ENCODE peak calls at places on chromosomes 3 and 15, in five cellular contexts. One of them, this sample, is unnamed. For H3K36me3, the result is how much of the 10 kb centered on the place peaks cover.

GRCh38 chr3:108780235-108780634 is 23.0 kb upstream of the RETNLB start:
- DNase-seq in CD4-positive, alpha-beta memory T cell: peak
- DNase-seq in breast epithelium: no peak
- DNase-seq in BJ: no peak
- DNase-seq in Panc1: no peak
- DNase-seq in this sample: no peak

GRCh38 chr15:98654790-98655360 is 6.5 kb downstream of the IGF1R start:
- DNase-seq in CD4-positive, alpha-beta memory T cell: no peak
- DNase-seq in breast epithelium: no peak
- DNase-seq in BJ: no peak
- DNase-seq in Panc1: no peak
- DNase-seq in this sample: no peak

GRCh38 chr3:95210878-95211277 is 1148.0 kb downstream of the NSUN3 start:
- DNase-seq in CD4-positive, alpha-beta memory T cell: no peak
- DNase-seq in breast epithelium: no peak
- DNase-seq in BJ: no peak
- DNase-seq in Panc1: no peak
- DNase-seq in this sample: no peak

GRCh38 chr3:119831941-119832371 is 50.1 kb downstream of the NR1I2 start:
- DNase-seq in CD4-positive, alpha-beta memory T cell: no peak
- DNase-seq in breast epithelium: no peak
- DNase-seq in BJ: peak
- DNase-seq in Panc1: no peak
- DNase-seq in this sample: no peak

GRCh38 chr15:70436428-70436827 is 326.9 kb downstream of the UACA start:
- DNase-seq in CD4-positive, alpha-beta memory T cell: no peak
- DNase-seq in breast epithelium: no peak
- DNase-seq in BJ: no peak
- DNase-seq in Panc1: no peak
- DNase-seq in this sample: no peak

GRCh38 chr15:80942746-80943565 is 46.7 kb downstream of the MESD start:
- DNase-seq in CD4-positive, alpha-beta memory T cell: no peak
- DNase-seq in breast epithelium: peak
- DNase-seq in BJ: no peak
- DNase-seq in Panc1: no peak
- DNase-seq in this sample: no peak

GRCh38 chr15:98807262-98807661 is 158.9 kb downstream of the IGF1R start:
- DNase-seq in CD4-positive, alpha-beta memory T cell: no peak
- DNase-seq in breast epithelium: no peak
- DNase-seq in BJ: peak
- DNase-seq in Panc1: no peak
- DNase-seq in this sample: no peak

GRCh38 chr15:80492409-80492808 is 88.2 kb downstream of the ARNT2 start:
- DNase-seq in CD4-positive, alpha-beta memory T cell: no peak
- DNase-seq in breast epithelium: no peak
- DNase-seq in BJ: no peak
- DNase-seq in Panc1: no peak
- DNase-seq in this sample: no peak

GRCh38 chr3:89098964-89099585 is 8.3 kb upstream of the EPHA3 start:
- DNase-seq in CD4-positive, alpha-beta memory T cell: peak
- DNase-seq in breast epithelium: no peak
- DNase-seq in BJ: no peak
- DNase-seq in Panc1: no peak
- DNase-seq in this sample: peak

GRCh38 chr15:99406716-99407487 is 155.6 kb downstream of the LRRC28 start:
- DNase-seq in CD4-positive, alpha-beta memory T cell: no peak
- DNase-seq in breast epithelium: no peak
- DNase-seq in BJ: no peak
- DNase-seq in Panc1: no peak
- DNase-seq in this sample: no peak

GRCh38 chr3:141498592-141499223 is 11.9 kb downstream of the RASA2 start:
- DNase-seq in CD4-positive, alpha-beta memory T cell: peak
- DNase-seq in breast epithelium: peak
- DNase-seq in BJ: no peak
- DNase-seq in Panc1: no peak
- DNase-seq in this sample: peak

GRCh38 chr15:40917585-40917984 is 11.6 kb upstream of the DLL4 start:
- DNase-seq in CD4-positive, alpha-beta memory T cell: no peak
- DNase-seq in breast epithelium: no peak
- DNase-seq in BJ: no peak
- DNase-seq in Panc1: no peak
- DNase-seq in this sample: no peak

GRCh38 chr3:142281474-142281873 is 56.1 kb upstream of the GK5 start:
- DNase-seq in CD4-positive, alpha-beta memory T cell: no peak
- DNase-seq in breast epithelium: no peak
- DNase-seq in BJ: no peak
- DNase-seq in Panc1: no peak
- DNase-seq in this sample: no peak

GRCh38 chr3:72441284-72441994 is 406.8 kb downstream of the SHQ1 start:
- DNase-seq in CD4-positive, alpha-beta memory T cell: no peak
- DNase-seq in breast epithelium: no peak
- DNase-seq in BJ: no peak
- DNase-seq in Panc1: no peak
- DNase-seq in this sample: no peak

GRCh38 chr3:143170676-143171075 is 51.1 kb downstream of the CHST2 start:
- DNase-seq in CD4-positive, alpha-beta memory T cell: no peak
- DNase-seq in breast epithelium: no peak
- DNase-seq in BJ: no peak
- DNase-seq in Panc1: no peak
- DNase-seq in this sample: no peak

GRCh38 chr15:31346367-31347066 is 19.9 kb downstream of the KLF13 start:
- DNase-seq in CD4-positive, alpha-beta memory T cell: no peak
- DNase-seq in breast epithelium: no peak
- DNase-seq in BJ: no peak
- DNase-seq in Panc1: no peak
- DNase-seq in this sample: peak

GRCh38 chr3:187012609-187013051 is 82.3 kb downstream of the ST6GAL1 start:
- DNase-seq in CD4-positive, alpha-beta memory T cell: peak
- DNase-seq in breast epithelium: no peak
- DNase-seq in BJ: no peak
- DNase-seq in Panc1: no peak
- DNase-seq in this sample: no peak

GRCh38 chr15:74053497-74053896 is 28.9 kb downstream of the GOLGA6A start:
- DNase-seq in CD4-positive, alpha-beta memory T cell: no peak
- DNase-seq in breast epithelium: no peak
- DNase-seq in BJ: no peak
- DNase-seq in Panc1: no peak
- DNase-seq in this sample: no peak

GRCh38 chr3:17546500-17546899 is 195.9 kb downstream of the TBC1D5 start:
- DNase-seq in CD4-positive, alpha-beta memory T cell: no peak
- DNase-seq in breast epithelium: no peak
- DNase-seq in BJ: no peak
- DNase-seq in Panc1: no peak
- DNase-seq in this sample: peak
- H3K36me3 ChIP-seq in CD4-positive, alpha-beta memory T cell: under half
- H3K36me3 ChIP-seq in breast epithelium: under half
- H3K36me3 ChIP-seq in BJ: under half
- H3K36me3 ChIP-seq in Panc1: under half
- H3K36me3 ChIP-seq in this sample: under half

GRCh38 chr3:158766364-158766763 is 34.1 kb upstream of the RARRES1 start:
- DNase-seq in CD4-positive, alpha-beta memory T cell: no peak
- DNase-seq in breast epithelium: no peak
- DNase-seq in BJ: no peak
- DNase-seq in Panc1: no peak
- DNase-seq in this sample: no peak

GRCh38 chr3:158770254-158771017 is 31.4 kb upstream of the MFSD1 start:
- DNase-seq in CD4-positive, alpha-beta memory T cell: no peak
- DNase-seq in breast epithelium: no peak
- DNase-seq in BJ: no peak
- DNase-seq in Panc1: no peak
- DNase-seq in this sample: no peak

GRCh38 chr3:158768881-158769518 is 32.9 kb upstream of the MFSD1 start:
- DNase-seq in CD4-positive, alpha-beta memory T cell: no peak
- DNase-seq in breast epithelium: peak
- DNase-seq in BJ: peak
- DNase-seq in Panc1: no peak
- DNase-seq in this sample: no peak

GRCh38 chr3:158769519-158770253 is 32.2 kb upstream of the MFSD1 start:
- DNase-seq in CD4-positive, alpha-beta memory T cell: no peak
- DNase-seq in breast epithelium: no peak
- DNase-seq in BJ: no peak
- DNase-seq in Panc1: no peak
- DNase-seq in this sample: no peak

GRCh38 chr3:158768361-158768787 is 33.5 kb upstream of the MFSD1 start:
- DNase-seq in CD4-positive, alpha-beta memory T cell: no peak
- DNase-seq in breast epithelium: peak
- DNase-seq in BJ: no peak
- DNase-seq in Panc1: no peak
- DNase-seq in this sample: peak
- H3K4me3 ChIP-seq in CD4-positive, alpha-beta memory T cell: no peak
- H3K4me3 ChIP-seq in breast epithelium: no peak
- H3K4me3 ChIP-seq in BJ: no peak
- H3K4me3 ChIP-seq in Panc1: no peak
- H3K4me3 ChIP-seq in this sample: no peak

DNA sequence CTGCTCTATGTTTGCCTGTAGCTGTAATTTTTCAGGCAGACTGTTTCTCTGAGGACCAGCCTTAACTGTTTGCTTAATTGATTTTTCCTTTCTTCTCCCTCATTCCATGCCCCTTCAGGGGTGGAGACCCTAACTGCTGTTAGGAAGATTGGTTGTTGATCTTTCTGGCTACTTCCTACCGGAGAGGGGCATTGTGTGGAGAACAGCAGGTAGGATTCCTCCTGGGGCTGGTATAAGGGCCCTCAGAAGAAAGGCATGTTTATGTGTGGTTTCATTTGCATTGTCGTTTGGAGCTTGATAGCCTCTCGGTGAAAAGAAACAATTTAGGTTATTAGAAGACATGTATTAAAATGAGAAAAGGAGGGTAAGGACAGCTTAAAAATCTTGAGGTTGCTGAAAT is 57.0 kb upstream of the GOLGA6L2 start:
- DNase-seq in CD4-positive, alpha-beta memory T cell: no peak
- DNase-seq in breast epithelium: no peak
- DNase-seq in BJ: no peak
- DNase-seq in Panc1: no peak
- DNase-seq in this sample: no peak
- H3K36me3 ChIP-seq in CD4-positive, alpha-beta memory T cell: under half
- H3K36me3 ChIP-seq in breast epithelium: under half
- H3K36me3 ChIP-seq in BJ: under half
- H3K36me3 ChIP-seq in Panc1: under half
- H3K36me3 ChIP-seq in this sample: under half

GRCh38 chr15:66844747-66845145 is 142.7 kb downstream of the SMAD6 start:
- DNase-seq in CD4-positive, alpha-beta memory T cell: no peak
- DNase-seq in breast epithelium: no peak
- DNase-seq in BJ: no peak
- DNase-seq in Panc1: no peak
- DNase-seq in this sample: peak

GRCh38 chr15:66847565-66847991 is 145.5 kb downstream of the SMAD6 start:
- DNase-seq in CD4-positive, alpha-beta memory T cell: no peak
- DNase-seq in breast epithelium: no peak
- DNase-seq in BJ: no peak
- DNase-seq in Panc1: no peak
- DNase-seq in this sample: no peak

GRCh38 chr15:66846811-66847210 is 144.8 kb downstream of the SMAD6 start:
- DNase-seq in CD4-positive, alpha-beta memory T cell: no peak
- DNase-seq in breast epithelium: no peak
- DNase-seq in BJ: no peak
- DNase-seq in Panc1: no peak
- DNase-seq in this sample: no peak

GRCh38 chr15:66845266-66845785 is 143.3 kb downstream of the SMAD6 start:
- DNase-seq in CD4-positive, alpha-beta memory T cell: no peak
- DNase-seq in breast epithelium: no peak
- DNase-seq in BJ: no peak
- DNase-seq in Panc1: no peak
- DNase-seq in this sample: no peak

DNA sequence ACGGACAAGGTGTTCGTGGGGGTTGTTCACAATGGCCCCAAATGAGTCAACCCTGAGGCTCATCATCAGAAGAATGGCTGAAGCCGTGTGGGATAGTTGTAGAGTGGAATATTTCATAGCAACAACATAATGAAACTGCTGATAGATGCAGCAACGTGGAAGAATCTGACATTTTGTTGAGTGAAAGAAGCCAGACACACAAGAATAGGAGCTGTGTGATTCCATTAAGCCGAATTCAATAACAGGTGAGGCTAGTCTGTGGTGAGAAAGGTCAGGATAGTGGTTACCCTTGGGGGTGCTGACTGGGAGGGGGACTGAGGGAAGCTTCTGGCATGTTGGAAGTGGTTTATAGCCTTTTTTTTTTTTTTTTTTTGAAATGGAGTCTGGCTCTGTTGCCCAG is 144.0 kb downstream of the SMAD6 start:
- DNase-seq in CD4-positive, alpha-beta memory T cell: no peak
- DNase-seq in breast epithelium: no peak
- DNase-seq in BJ: no peak
- DNase-seq in Panc1: no peak
- DNase-seq in this sample: no peak
- H3K4me3 ChIP-seq in CD4-positive, alpha-beta memory T cell: no peak
- H3K4me3 ChIP-seq in breast epithelium: no peak
- H3K4me3 ChIP-seq in BJ: no peak
- H3K4me3 ChIP-seq in Panc1: no peak
- H3K4me3 ChIP-seq in this sample: no peak

GRCh38 chr15:29736012-29736744 is 86.1 kb downstream of the TJP1 start:
- DNase-seq in CD4-positive, alpha-beta memory T cell: no peak
- DNase-seq in breast epithelium: no peak
- DNase-seq in BJ: no peak
- DNase-seq in Panc1: no peak
- DNase-seq in this sample: no peak
- H3K36me3 ChIP-seq in CD4-positive, alpha-beta memory T cell: under half
- H3K36me3 ChIP-seq in breast epithelium: under half
- H3K36me3 ChIP-seq in BJ: under half
- H3K36me3 ChIP-seq in Panc1: under half
- H3K36me3 ChIP-seq in this sample: under half

This sample was measured in pancreas.